ENCODE peak calls at places on chromosomes 1 and 21, in nine cellular contexts. S is nephron progenitor cell, D is mammary epithelial cell, V is fibroblast of the aortic adventitia, Y is tibial artery, M is fibroblast of lung, R is neural progenitor cell, Q is astrocyte of the spinal cord, B is AG10803. C is an unnamed sample.

GRCh38 chr1:67687649-67688048 is 2.6 kb downstream of the GADD45A start:
- DNase-seq in S (no peak), D (peak), V (peak), Y (no peak), M (peak), R (no peak), Q (peak), B (peak), C (peak)

GRCh38 chr1:75202751-75203150 is 68.6 kb downstream of the LHX8 start:
- DNase-seq in S (no peak), D (no peak), V (no peak), Y (no peak), M (no peak), R (no peak), Q (no peak), B (no peak), C (no peak)

GRCh38 chr1:84289169-84289785 is 12.2 kb upstream of the SAMD13 start:
- DNase-seq in S (no peak), D (no peak), V (peak), Y (no peak), M (no peak), R (no peak), Q (no peak), B (no peak), C (no peak)

GRCh38 chr1:188023206-188023605 is 1194.5 kb downstream of the PLA2G4A start:
- DNase-seq in S (no peak), D (no peak), V (no peak), Y (no peak), M (peak), R (no peak), Q (peak), B (no peak), C (peak)

GRCh38 chr21:31526040-31526439 is 133.5 kb upstream of the SOD1 start:
- DNase-seq in S (no peak), D (peak), V (no peak), Y (no peak), M (no peak), R (no peak), Q (peak), B (no peak), C (no peak)

GRCh38 chr1:78426398-78426797 is 64.4 kb upstream of the PTGFR start:
- DNase-seq in S (no peak), D (no peak), V (peak), Y (no peak), M (no peak), R (no peak), Q (peak), B (peak), C (no peak)

GRCh38 chr1:100147875-100148274 is 14.9 kb downstream of the TRMT13 start:
- DNase-seq in S (no peak), D (no peak), V (no peak), Y (no peak), M (no peak), R (no peak), Q (no peak), B (no peak), C (no peak)

GRCh38 chr1:178540646-178541045 is 27.7 kb downstream of the TEX35 start:
- DNase-seq in S (no peak), D (peak), V (peak), Y (no peak), M (peak), R (no peak), Q (peak), B (peak), C (peak)

GRCh38 chr1:170146861-170147260 is 1.1 kb downstream of the NTMT2 start:
- DNase-seq in S (no peak), D (no peak), V (no peak), Y (no peak), M (peak), R (no peak), Q (peak), B (no peak), C (no peak)

GRCh38 chr1:180580237-180580636 is 21.5 kb downstream of the OVAAL start:
- DNase-seq in S (peak), D (peak), V (no peak), Y (no peak), M (peak), R (peak), Q (no peak), B (peak), C (peak)

GRCh38 chr1:110058591-110058990 is 11.9 kb downstream of the ALX3 start:
- DNase-seq in S (no peak), D (no peak), V (peak), Y (no peak), M (no peak), R (no peak), Q (no peak), B (no peak), C (no peak)

GRCh38 chr1:201537028-201537427 is 1.9 kb upstream of the NAV1 start:
- DNase-seq in S (no peak), D (no peak), V (peak), Y (no peak), M (no peak), R (no peak), Q (no peak), B (no peak), C (no peak)

GRCh38 chr1:168728452-168729404 is at the start of gene DPT:
- DNase-seq in S (no peak), D (no peak), V (peak), Y (peak), M (peak), R (no peak), Q (no peak), B (peak), C (no peak)

GRCh38 chr1:183069562-183070216 is 46.5 kb downstream of the LAMC1 start:
- DNase-seq in S (no peak), D (peak), V (no peak), Y (no peak), M (peak), R (no peak), Q (no peak), B (peak), C (no peak)

GRCh38 chr1:172948457-172948856 is 102.3 kb downstream of the TNFSF18 start:
- DNase-seq in S (no peak), D (peak), V (peak), Y (no peak), M (peak), R (no peak), Q (peak), B (peak), C (peak)

GRCh38 chr1:211490038-211490678 is 1.8 kb downstream of the RD3 start:
- DNase-seq in S (no peak), D (no peak), V (no peak), Y (no peak), M (no peak), R (no peak), Q (no peak), B (no peak), C (no peak)

GRCh38 chr1:12052008-12052573 is 11.0 kb upstream of the TNFRSF8 start:
- DNase-seq in S (peak), D (peak), V (peak), Y (peak), M (peak), R (no peak), Q (peak), B (peak), C (peak)

GRCh38 chr1:185360714-185361113 is 43.7 kb upstream of the IVNS1ABP start:
- DNase-seq in S (no peak), D (no peak), V (peak), Y (no peak), M (peak), R (no peak), Q (no peak), B (peak), C (no peak)

GRCh38 chr1:29839726-29840125 is 603.4 kb downstream of the PTPRU start:
- DNase-seq in S (no peak), D (no peak), V (no peak), Y (no peak), M (no peak), R (no peak), Q (no peak), B (no peak), C (no peak)

GRCh38 chr1:53979712-53980450 is 33.7 kb downstream of the LRRC42 start:
- DNase-seq in S (peak), D (no peak), V (no peak), Y (no peak), M (no peak), R (no peak), Q (no peak), B (no peak), C (no peak)

GRCh38 chr1:169697769-169698168 is 13.7 kb downstream of the SELL start:
- DNase-seq in S (no peak), D (no peak), V (no peak), Y (no peak), M (no peak), R (no peak), Q (no peak), B (no peak), C (no peak)

GRCh38 chr1:10638559-10639300 is 157.7 kb downstream of the CASZ1 start:
- DNase-seq in S (peak), D (no peak), V (no peak), Y (no peak), M (no peak), R (peak), Q (no peak), B (no peak), C (no peak)

GRCh38 chr21:41903559-41904351 is 24.6 kb upstream of the PRDM15 start:
- DNase-seq in S (no peak), D (no peak), V (no peak), Y (no peak), M (no peak), R (no peak), Q (no peak), B (no peak), C (no peak)

GRCh38 chr21:17989780-17990179 is 170.6 kb upstream of the C21orf91 start:
- DNase-seq in S (no peak), D (no peak), V (no peak), Y (no peak), M (no peak), R (peak), Q (no peak), B (no peak), C (no peak)

GRCh38 chr1:92445865-92446264 is 40.9 kb downstream of the GFI1 start:
- DNase-seq in S (no peak), D (no peak), V (no peak), Y (no peak), M (no peak), R (no peak), Q (no peak), B (no peak), C (no peak)

GRCh38 chr1:198538579-198539364 is 1.7 kb downstream of the ATP6V1G3 start:
- DNase-seq in S (no peak), D (no peak), V (no peak), Y (no peak), M (no peak), R (no peak), Q (no peak), B (no peak), C (no peak)

GRCh38 chr21:25560151-25560783 is 47.0 kb downstream of the MRPL39 start:
- DNase-seq in S (no peak), D (no peak), V (no peak), Y (no peak), M (no peak), R (no peak), Q (no peak), B (no peak), C (no peak)

GRCh38 chr1:209364716-209365115 is 218.8 kb upstream of the CAMK1G start:
- DNase-seq in S (no peak), D (peak), V (no peak), Y (no peak), M (peak), R (no peak), Q (no peak), B (no peak), C (no peak)

GRCh38 chr1:91080650-91081049 is 58.8 kb upstream of the ZNF644 start:
- DNase-seq in S (no peak), D (peak), V (peak), Y (no peak), M (no peak), R (no peak), Q (no peak), B (peak), C (peak)

GRCh38 chr1:180630408-180631196 is 1.2 kb upstream of the XPR1 start:
- DNase-seq in S (no peak), D (no peak), V (no peak), Y (no peak), M (no peak), R (no peak), Q (no peak), B (no peak), C (no peak)

GRCh38 chr1:53449026-53449425 is 10.2 kb upstream of the DMRTB1 start:
- DNase-seq in S (no peak), D (no peak), V (peak), Y (no peak), M (peak), R (peak), Q (peak), B (peak), C (peak)

GRCh38 chr1:235586992-235587391 is 62.6 kb downstream of the GNG4 start:
- DNase-seq in S (no peak), D (no peak), V (no peak), Y (no peak), M (no peak), R (no peak), Q (no peak), B (no peak), C (no peak)

GRCh38 chr1:17935230-17935629 is 172.4 kb upstream of the IGSF21 start:
- DNase-seq in S (no peak), D (no peak), V (no peak), Y (no peak), M (no peak), R (no peak), Q (no peak), B (no peak), C (no peak)

GRCh38 chr1:20682571-20683236 is 21.5 kb upstream of the DDOST start:
- DNase-seq in S (no peak), D (no peak), V (no peak), Y (peak), M (no peak), R (no peak), Q (no peak), B (no peak), C (no peak)

GRCh38 chr1:213898684-213899083 is 89.1 kb upstream of the PROX1 start:
- DNase-seq in S (no peak), D (no peak), V (no peak), Y (no peak), M (no peak), R (no peak), Q (no peak), B (no peak), C (no peak)

DNA sequence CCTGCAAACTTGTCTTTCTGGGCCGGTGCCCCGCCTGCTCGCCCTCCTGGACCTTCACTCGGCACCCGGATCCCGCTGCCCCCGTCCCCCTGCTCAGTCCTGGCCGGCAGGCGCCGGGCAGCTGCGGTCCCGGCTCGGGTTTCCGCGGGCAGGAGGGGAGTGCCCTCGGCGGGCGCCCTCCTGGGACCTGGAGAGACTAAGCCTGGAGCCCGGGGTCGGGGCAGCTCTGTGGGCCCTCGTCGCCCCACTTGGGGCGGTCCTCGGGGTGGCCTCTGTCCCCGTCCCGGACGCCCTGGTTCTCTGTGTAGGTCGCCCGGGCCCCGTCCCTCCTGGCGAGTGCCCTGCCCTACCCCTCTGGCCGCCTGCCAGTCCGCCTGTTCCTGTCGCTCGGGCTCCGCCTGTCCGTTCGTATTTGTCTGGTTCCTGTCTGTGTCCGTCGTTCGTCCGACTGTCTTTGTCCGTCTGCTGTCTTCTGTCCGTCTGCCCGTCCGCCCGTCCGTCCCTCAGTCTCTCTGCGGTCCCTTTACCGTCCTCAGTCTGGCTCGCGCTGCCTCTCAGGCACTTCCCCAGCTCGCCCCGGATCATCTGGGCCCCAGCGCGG is 492 bp downstream of the SERINC2 start:
- DNase-seq in S (peak), D (peak), V (peak), Y (peak), M (peak), R (peak), Q (peak), B (peak), C (peak)
- TF ChIP-seq CTCF in S (no peak), D (no peak), V (no peak), Y (no peak), M (no peak), R (no peak), Q (no peak), B (no peak), C (no peak)

GRCh38 chr21:21096956-21097355 is 98.7 kb downstream of the NCAM2 start:
- DNase-seq in S (no peak), D (no peak), V (no peak), Y (no peak), M (no peak), R (no peak), Q (no peak), B (no peak), C (no peak)

GRCh38 chr21:21097425-21097824 is 99.2 kb downstream of the NCAM2 start:
- DNase-seq in S (no peak), D (no peak), V (no peak), Y (no peak), M (no peak), R (no peak), Q (no peak), B (no peak), C (no peak)

GRCh38 chr21:21103692-21104091 is 105.5 kb downstream of the NCAM2 start:
- DNase-seq in S (no peak), D (no peak), V (no peak), Y (no peak), M (no peak), R (no peak), Q (no peak), B (no peak), C (no peak)

GRCh38 chr21:21102874-21103273 is 104.7 kb downstream of the NCAM2 start:
- DNase-seq in S (no peak), D (no peak), V (no peak), Y (no peak), M (no peak), R (no peak), Q (no peak), B (no peak), C (no peak)

DNA sequence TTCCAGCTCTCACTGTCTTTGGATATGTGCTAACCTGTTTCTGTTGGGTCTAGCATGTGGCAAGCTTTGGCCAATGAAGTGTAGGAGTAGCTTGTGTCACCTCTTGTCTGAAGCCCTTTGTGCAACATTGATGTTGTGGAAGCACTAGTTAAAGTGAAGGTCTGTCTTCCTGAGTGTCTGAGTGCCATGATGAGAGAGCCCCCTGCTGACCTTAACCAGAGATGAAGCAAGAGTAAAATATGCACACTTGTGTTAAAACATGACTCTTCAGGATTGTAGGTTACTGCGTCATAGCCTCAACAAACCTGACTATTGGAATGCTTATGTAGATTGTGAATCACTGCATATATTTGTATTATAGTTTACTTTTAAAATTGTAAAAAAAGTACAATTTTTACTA is 103.7 kb downstream of the NCAM2 start:
- DNase-seq in S (peak), D (no peak), V (peak), Y (no peak), M (peak), R (peak), Q (peak), B (peak), C (peak)
- TF ChIP-seq CTCF in S (peak), D (no peak), V (peak), Y (no peak), M (peak), R (peak), Q (peak), B (peak), C (peak)

DNA sequence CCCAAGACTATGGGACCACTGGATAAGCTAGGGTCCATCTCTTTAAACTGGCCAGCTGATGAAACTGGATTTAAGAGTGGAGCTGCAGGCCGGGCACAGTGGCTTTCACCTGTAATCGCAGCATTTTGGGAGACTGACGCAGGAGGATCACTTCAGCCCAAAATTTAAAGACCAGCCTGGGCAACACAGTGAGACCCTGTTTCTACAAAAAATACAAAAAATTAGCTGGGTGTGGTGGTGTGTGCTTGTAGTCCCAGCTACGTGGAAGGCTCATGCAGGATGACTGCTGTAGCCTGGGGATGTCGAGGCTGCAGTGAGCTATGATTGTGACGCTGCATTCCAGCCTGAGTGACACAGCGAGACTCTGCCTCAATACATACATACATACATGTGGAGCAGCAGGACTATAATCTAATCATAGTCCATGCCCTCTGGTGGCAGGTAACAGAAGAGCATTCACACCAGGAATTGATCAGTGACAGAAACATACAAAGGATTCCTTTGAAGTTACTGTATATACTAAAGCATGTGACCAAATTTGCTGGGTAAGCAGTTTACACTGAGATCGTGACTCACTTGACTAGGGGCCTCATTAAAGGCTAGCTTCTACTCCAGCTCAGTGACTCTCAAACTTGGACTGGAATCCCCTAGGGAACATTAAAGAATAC is 101.5 kb upstream of the SLFNL1 start:
- DNase-seq in S (peak), D (peak), V (peak), Y (no peak), M (peak), R (peak), Q (peak), B (peak), C (peak)
- TF ChIP-seq CTCF in S (peak), D (peak), V (peak), Y (peak), M (peak), R (peak), Q (peak), B (peak), C (peak)

GRCh38 chr21:44773291-44773932 is 28.2 kb downstream of the UBE2G2 start:
- DNase-seq in S (peak), D (no peak), V (no peak), Y (no peak), M (no peak), R (no peak), Q (peak), B (no peak), C (no peak)
- TF ChIP-seq CTCF in S (no peak), D (no peak), V (no peak), Y (no peak), M (no peak), R (no peak), Q (no peak), B (no peak), C (no peak)

GRCh38 chr1:59408608-59409007 is 111.7 kb downstream of the FGGY start:
- DNase-seq in S (no peak), D (no peak), V (peak), Y (no peak), M (peak), R (no peak), Q (peak), B (peak), C (no peak)
- TF ChIP-seq CTCF in S (no peak), D (no peak), V (no peak), Y (no peak), M (no peak), R (no peak), Q (no peak), B (no peak), C (no peak)

DNA sequence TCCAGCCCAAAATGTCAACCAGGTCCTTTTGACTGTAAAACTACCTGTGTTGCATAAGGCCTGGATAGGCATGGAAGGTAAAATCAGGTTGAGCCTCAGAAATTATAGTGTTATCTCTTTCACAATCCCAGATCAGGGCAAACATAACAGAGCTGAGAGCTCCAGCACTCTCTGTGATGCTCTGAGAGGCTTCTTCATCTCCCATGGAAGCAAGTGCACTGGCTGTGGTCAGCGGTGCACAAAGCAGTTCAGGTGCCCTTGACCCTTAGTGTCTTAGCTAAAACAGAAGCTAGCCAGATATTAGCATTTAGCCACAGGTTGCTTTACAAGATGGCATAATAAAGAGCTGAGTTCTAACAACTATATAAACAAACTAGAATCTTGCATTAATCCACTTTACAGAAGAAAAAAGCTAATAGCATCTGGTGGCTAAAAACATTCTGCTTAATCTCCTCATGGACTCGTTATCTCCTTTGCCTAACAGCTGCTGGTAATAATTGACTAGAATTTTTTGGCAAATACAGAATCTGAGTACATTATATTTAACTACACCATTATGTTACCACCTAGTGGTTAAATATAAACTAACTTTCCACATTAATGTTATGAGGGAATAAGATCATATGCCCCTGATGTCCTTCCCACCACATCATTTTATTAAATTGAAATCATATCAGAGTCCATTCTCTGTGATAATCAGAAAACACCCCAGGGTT is 25.6 kb upstream of the POGK start:
- DNase-seq in S (no peak), D (no peak), V (no peak), Y (no peak), M (no peak), R (no peak), Q (no peak), B (no peak), C (no peak)
- TF ChIP-seq CTCF in S (no peak), D (no peak), V (peak), Y (no peak), M (no peak), R (no peak), Q (no peak), B (no peak), C (peak)